ENCODE peak calls at places on chromosome 22, in five cellular contexts. One of them, this sample, is unnamed.

GRCh38 chr22:27991586-27992293 is 72.7 kb upstream of the PITPNB start:
- DNase-seq in endodermal cell: peak
- DNase-seq in Peyer's patch: no peak
- DNase-seq in adrenal gland: no peak
- DNase-seq in AG09309: no peak
- DNase-seq in this sample: no peak

GRCh38 chr22:19629720-19630419 is 84.4 kb upstream of the SEPTIN5 start:
- DNase-seq in endodermal cell: peak
- DNase-seq in Peyer's patch: peak
- DNase-seq in adrenal gland: peak
- DNase-seq in AG09309: peak
- DNase-seq in this sample: peak

GRCh38 chr22:37961062-37961461 is 7.6 kb downstream of the POLR2F start:
- DNase-seq in endodermal cell: no peak
- DNase-seq in Peyer's patch: no peak
- DNase-seq in adrenal gland: no peak
- DNase-seq in AG09309: no peak
- DNase-seq in this sample: no peak

GRCh38 chr22:21103633-21104032 is 57.9 kb downstream of the LRRC74B start:
- DNase-seq in endodermal cell: no peak
- DNase-seq in Peyer's patch: no peak
- DNase-seq in adrenal gland: no peak
- DNase-seq in AG09309: no peak
- DNase-seq in this sample: no peak

GRCh38 chr22:47144791-47145425 is 382.5 kb downstream of the TBC1D22A start:
- DNase-seq in endodermal cell: no peak
- DNase-seq in Peyer's patch: no peak
- DNase-seq in adrenal gland: no peak
- DNase-seq in AG09309: no peak
- DNase-seq in this sample: no peak

GRCh38 chr22:17897864-17898263 is 123.6 kb upstream of the BID start:
- DNase-seq in endodermal cell: no peak
- DNase-seq in Peyer's patch: no peak
- DNase-seq in adrenal gland: no peak
- DNase-seq in AG09309: no peak
- DNase-seq in this sample: no peak

GRCh38 chr22:29788339-29789279 is 21.4 kb downstream of the UQCR10 start:
- DNase-seq in endodermal cell: no peak
- DNase-seq in Peyer's patch: no peak
- DNase-seq in adrenal gland: peak
- DNase-seq in AG09309: no peak
- DNase-seq in this sample: no peak

GRCh38 chr22:44398791-44399190 is 86.0 kb upstream of the SHISAL1 start:
- DNase-seq in endodermal cell: peak
- DNase-seq in Peyer's patch: peak
- DNase-seq in adrenal gland: no peak
- DNase-seq in AG09309: no peak
- DNase-seq in this sample: no peak

GRCh38 chr22:47587861-47588582 is 825.6 kb downstream of the TBC1D22A start:
- DNase-seq in endodermal cell: peak
- DNase-seq in Peyer's patch: no peak
- DNase-seq in adrenal gland: no peak
- DNase-seq in AG09309: no peak
- DNase-seq in this sample: no peak

GRCh38 chr22:38172489-38173155 is 9.0 kb downstream of the PLA2G6 start:
- DNase-seq in endodermal cell: no peak
- DNase-seq in Peyer's patch: no peak
- DNase-seq in adrenal gland: peak
- DNase-seq in AG09309: no peak
- DNase-seq in this sample: no peak

GRCh38 chr22:50563410-50564160 is 866 bp upstream of the SYCE3 start:
- DNase-seq in endodermal cell: no peak
- DNase-seq in Peyer's patch: no peak
- DNase-seq in adrenal gland: peak
- DNase-seq in AG09309: no peak
- DNase-seq in this sample: no peak

GRCh38 chr22:37742374-37743092 is 45.7 kb downstream of the TRIOBP start:
- DNase-seq in endodermal cell: no peak
- DNase-seq in Peyer's patch: no peak
- DNase-seq in adrenal gland: no peak
- DNase-seq in AG09309: peak
- DNase-seq in this sample: peak

GRCh38 chr22:37994049-37994448 is 9.7 kb upstream of the SOX10 start:
- DNase-seq in endodermal cell: no peak
- DNase-seq in Peyer's patch: no peak
- DNase-seq in adrenal gland: no peak
- DNase-seq in AG09309: no peak
- DNase-seq in this sample: no peak

GRCh38 chr22:25551396-25551795 is 13.1 kb upstream of the GRK3 start:
- DNase-seq in endodermal cell: no peak
- DNase-seq in Peyer's patch: no peak
- DNase-seq in adrenal gland: no peak
- DNase-seq in AG09309: no peak
- DNase-seq in this sample: no peak

GRCh38 chr22:27100789-27101188 is 443.4 kb downstream of the MIAT start:
- DNase-seq in endodermal cell: peak
- DNase-seq in Peyer's patch: no peak
- DNase-seq in adrenal gland: no peak
- DNase-seq in AG09309: no peak
- DNase-seq in this sample: peak

GRCh38 chr22:32662587-32662915 is 139.0 kb upstream of the TIMP3 start:
- DNase-seq in endodermal cell: no peak
- DNase-seq in Peyer's patch: no peak
- DNase-seq in adrenal gland: no peak
- DNase-seq in AG09309: no peak
- DNase-seq in this sample: no peak

GRCh38 chr22:21568207-21569075 is 927 bp downstream of the UBE2L3 start:
- DNase-seq in endodermal cell: peak
- DNase-seq in Peyer's patch: no peak
- DNase-seq in adrenal gland: peak
- DNase-seq in AG09309: no peak
- DNase-seq in this sample: peak

GRCh38 chr22:32336185-32336603 is 21.5 kb upstream of the RFPL3 start:
- DNase-seq in endodermal cell: peak
- DNase-seq in Peyer's patch: no peak
- DNase-seq in adrenal gland: no peak
- DNase-seq in AG09309: no peak
- DNase-seq in this sample: no peak

GRCh38 chr22:26835929-26836528 is 178.6 kb downstream of the MIAT start:
- DNase-seq in endodermal cell: peak
- DNase-seq in Peyer's patch: peak
- DNase-seq in adrenal gland: peak
- DNase-seq in AG09309: no peak
- DNase-seq in this sample: peak

GRCh38 chr22:37431811-37432707 is 4.8 kb upstream of the ELFN2 start:
- DNase-seq in endodermal cell: peak
- DNase-seq in Peyer's patch: no peak
- DNase-seq in adrenal gland: no peak
- DNase-seq in AG09309: peak
- DNase-seq in this sample: peak

GRCh38 chr22:47692811-47693210 is 930.4 kb downstream of the TBC1D22A start:
- DNase-seq in endodermal cell: no peak
- DNase-seq in Peyer's patch: no peak
- DNase-seq in adrenal gland: no peak
- DNase-seq in AG09309: no peak
- DNase-seq in this sample: no peak

GRCh38 chr22:17729561-17729960 is 44.7 kb downstream of the BID start:
- DNase-seq in endodermal cell: no peak
- DNase-seq in Peyer's patch: no peak
- DNase-seq in adrenal gland: no peak
- DNase-seq in AG09309: no peak
- DNase-seq in this sample: no peak

GRCh38 chr22:17589810-17590375 is 26.6 kb downstream of the SLC25A18 start:
- DNase-seq in endodermal cell: no peak
- DNase-seq in Peyer's patch: no peak
- DNase-seq in adrenal gland: no peak
- DNase-seq in AG09309: no peak
- DNase-seq in this sample: no peak

GRCh38 chr22:42872821-42873220 is 15.7 kb upstream of the ARFGAP3 start:
- DNase-seq in endodermal cell: no peak
- DNase-seq in Peyer's patch: no peak
- DNase-seq in adrenal gland: no peak
- DNase-seq in AG09309: no peak
- DNase-seq in this sample: peak

GRCh38 chr22:27866136-27867091 is 52.6 kb downstream of the PITPNB start:
- DNase-seq in endodermal cell: no peak
- DNase-seq in Peyer's patch: no peak
- DNase-seq in adrenal gland: peak
- DNase-seq in AG09309: peak
- DNase-seq in this sample: peak

GRCh38 chr22:47558828-47559700 is 796.6 kb downstream of the TBC1D22A start:
- DNase-seq in endodermal cell: no peak
- DNase-seq in Peyer's patch: no peak
- DNase-seq in adrenal gland: no peak
- DNase-seq in AG09309: no peak
- DNase-seq in this sample: no peak

GRCh38 chr22:26785942-26786341 is 128.6 kb downstream of the MIAT start:
- DNase-seq in endodermal cell: no peak
- DNase-seq in Peyer's patch: no peak
- DNase-seq in adrenal gland: no peak
- DNase-seq in AG09309: no peak
- DNase-seq in this sample: no peak

GRCh38 chr22:42780070-42780540 is 59.4 kb upstream of the A4GALT start:
- DNase-seq in endodermal cell: peak
- DNase-seq in Peyer's patch: peak
- DNase-seq in adrenal gland: peak
- DNase-seq in AG09309: peak
- DNase-seq in this sample: peak

GRCh38 chr22:26763633-26764295 is 106.4 kb downstream of the MIAT start:
- DNase-seq in endodermal cell: peak
- DNase-seq in Peyer's patch: no peak
- DNase-seq in adrenal gland: no peak
- DNase-seq in AG09309: peak
- DNase-seq in this sample: peak

GRCh38 chr22:19903031-19903430 is 38.5 kb upstream of the COMT start:
- DNase-seq in endodermal cell: peak
- DNase-seq in Peyer's patch: no peak
- DNase-seq in adrenal gland: no peak
- DNase-seq in AG09309: no peak
- DNase-seq in this sample: no peak

GRCh38 chr22:19086944-19087343 is 35.3 kb downstream of the DGCR2 start:
- DNase-seq in endodermal cell: no peak
- DNase-seq in Peyer's patch: peak
- DNase-seq in adrenal gland: no peak
- DNase-seq in AG09309: no peak
- DNase-seq in this sample: peak

GRCh38 chr22:18076060-18076497 is 1.7 kb upstream of the PEX26 start:
- DNase-seq in endodermal cell: peak
- DNase-seq in Peyer's patch: no peak
- DNase-seq in adrenal gland: peak
- DNase-seq in AG09309: peak
- DNase-seq in this sample: peak

GRCh38 chr22:17964647-17965046 is 59.7 kb downstream of the MICAL3 start:
- DNase-seq in endodermal cell: no peak
- DNase-seq in Peyer's patch: peak
- DNase-seq in adrenal gland: no peak
- DNase-seq in AG09309: no peak
- DNase-seq in this sample: no peak

DNA sequence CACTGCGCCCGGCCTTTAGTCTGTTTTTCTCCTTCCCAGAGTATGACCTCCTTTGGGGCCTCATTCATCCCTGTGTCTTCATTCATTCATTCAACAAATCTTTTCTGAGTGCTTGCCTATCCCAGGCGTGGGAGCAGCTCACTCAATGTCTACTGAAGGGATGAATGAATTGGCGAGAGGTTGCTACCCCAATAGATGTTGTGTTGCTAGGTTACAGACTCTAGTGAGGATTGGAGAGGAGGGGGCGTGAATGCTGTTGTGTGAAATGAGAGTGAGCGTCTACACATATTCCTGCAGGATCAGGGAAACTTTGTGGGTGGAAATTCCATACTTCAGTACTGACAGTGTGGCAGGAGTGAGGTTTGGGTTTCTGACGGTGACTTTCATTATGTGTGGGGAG is 55.5 kb upstream of the EP300 start:
- DNase-seq in endodermal cell: no peak
- DNase-seq in Peyer's patch: no peak
- DNase-seq in adrenal gland: no peak
- DNase-seq in AG09309: no peak
- DNase-seq in this sample: no peak
- H3K4me3 ChIP-seq in endodermal cell: no peak
- H3K4me3 ChIP-seq in Peyer's patch: no peak
- H3K4me3 ChIP-seq in adrenal gland: no peak
- H3K4me3 ChIP-seq in AG09309: no peak
- H3K4me3 ChIP-seq in this sample: no peak

GRCh38 chr22:23403152-23403719 is 176.9 kb downstream of the IGLL1 start:
- DNase-seq in endodermal cell: no peak
- DNase-seq in Peyer's patch: no peak
- DNase-seq in adrenal gland: no peak
- DNase-seq in AG09309: no peak
- DNase-seq in this sample: no peak
- H3K4me3 ChIP-seq in endodermal cell: peak
- H3K4me3 ChIP-seq in Peyer's patch: no peak
- H3K4me3 ChIP-seq in adrenal gland: no peak
- H3K4me3 ChIP-seq in AG09309: no peak
- H3K4me3 ChIP-seq in this sample: no peak

DNA sequence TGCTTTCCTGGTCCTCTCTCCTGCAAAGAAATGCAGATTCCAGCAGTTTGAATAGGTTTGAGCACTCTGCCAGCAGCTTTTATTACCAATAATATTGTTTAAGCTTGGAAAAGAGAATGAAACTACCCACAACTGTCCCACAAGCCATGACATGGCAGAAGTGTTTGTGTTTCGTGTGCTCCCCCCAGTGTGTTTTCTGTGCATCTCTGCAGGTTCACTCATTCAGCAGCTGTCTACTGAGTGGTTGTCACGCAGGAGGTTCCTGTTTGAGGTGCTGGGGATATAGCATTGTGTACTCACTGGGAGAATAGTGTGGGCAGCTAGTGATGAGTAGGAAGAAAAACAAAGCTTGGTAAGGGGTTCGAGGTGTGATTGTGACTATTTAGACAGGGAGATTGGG is 55.3 kb upstream of the SUSD2 start:
- DNase-seq in endodermal cell: no peak
- DNase-seq in Peyer's patch: no peak
- DNase-seq in adrenal gland: no peak
- DNase-seq in AG09309: no peak
- DNase-seq in this sample: no peak
- H3K4me3 ChIP-seq in endodermal cell: no peak
- H3K4me3 ChIP-seq in Peyer's patch: no peak
- H3K4me3 ChIP-seq in adrenal gland: no peak
- H3K4me3 ChIP-seq in AG09309: no peak
- H3K4me3 ChIP-seq in this sample: no peak

GRCh38 chr22:48697694-48698276 is 1129.9 kb downstream of the BRD1 start:
- DNase-seq in endodermal cell: no peak
- DNase-seq in Peyer's patch: no peak
- DNase-seq in adrenal gland: no peak
- DNase-seq in AG09309: no peak
- DNase-seq in this sample: no peak

GRCh38 chr22:48700566-48701295 is 1126.9 kb downstream of the BRD1 start:
- DNase-seq in endodermal cell: no peak
- DNase-seq in Peyer's patch: no peak
- DNase-seq in adrenal gland: no peak
- DNase-seq in AG09309: no peak
- DNase-seq in this sample: no peak

GRCh38 chr22:48700180-48700565 is 1127.5 kb downstream of the BRD1 start:
- DNase-seq in endodermal cell: no peak
- DNase-seq in Peyer's patch: no peak
- DNase-seq in adrenal gland: no peak
- DNase-seq in AG09309: no peak
- DNase-seq in this sample: no peak

GRCh38 chr22:48698618-48699017 is 1129.1 kb downstream of the BRD1 start:
- DNase-seq in endodermal cell: no peak
- DNase-seq in Peyer's patch: no peak
- DNase-seq in adrenal gland: no peak
- DNase-seq in AG09309: no peak
- DNase-seq in this sample: no peak

GRCh38 chr22:48699531-48699930 is 1128.1 kb downstream of the BRD1 start:
- DNase-seq in endodermal cell: no peak
- DNase-seq in Peyer's patch: no peak
- DNase-seq in adrenal gland: no peak
- DNase-seq in AG09309: no peak
- DNase-seq in this sample: no peak
- H3K4me3 ChIP-seq in endodermal cell: no peak
- H3K4me3 ChIP-seq in Peyer's patch: no peak
- H3K4me3 ChIP-seq in adrenal gland: no peak
- H3K4me3 ChIP-seq in AG09309: no peak
- H3K4me3 ChIP-seq in this sample: no peak